ENCODE peak calls at places on chromosomes 11 and 22, in nine cellular contexts. L is activated CD8-positive, alpha-beta T cell treated with anti-CD3 and anti-CD28 coated beads for 36 hours; J is activated CD4-positive, alpha-beta T cell treated with anti-CD3 and anti-CD28 coated beads, Interleukin-2, amount 50 U/mL, for 24 hours; U is HT-29; H is T-helper 9 cell; B is retina; D is astrocyte of the cerebellum; T is HTR-8/SVneo; M is stimulated activated CD8-positive, alpha-beta memory T cell treated with anti-CD3 and anti-CD28 coated beads, Interleukin-7, amount 100 ng/mL, for 1 hour. W is an unnamed sample.

GRCh38 chr22:37601540-37602442 is 6.8 kb upstream of the GGA1 start:
- DNase-seq in L (no peak), J (no peak), U (no peak), H (no peak), B (peak; percentile 18), D (no peak), T (peak; percentile 24), M (no peak), W (peak; percentile 40)

GRCh38 chr11:6633422-6634408 is 14.5 kb upstream of the TPP1 start:
- DNase-seq in L (no peak), J (no peak), U (no peak), H (no peak), B (no peak), D (no peak), T (no peak), M (no peak), W (no peak)

GRCh38 chr22:46390652-46391301 is 55.3 kb downstream of the TRMU start:
- DNase-seq in L (no peak), J (no peak), U (peak; percentile 73), H (no peak), B (no peak), D (no peak), T (no peak), M (no peak), W (peak; percentile 50)

GRCh38 chr22:45834241-45834640 is 142.7 kb downstream of the WNT7B start:
- DNase-seq in L (no peak), J (no peak), U (no peak), H (no peak), B (no peak), D (no peak), T (no peak), M (no peak), W (no peak)

GRCh38 chr11:32396991-32397390 is 38.3 kb downstream of the WT1 start:
- DNase-seq in L (no peak), J (no peak), U (no peak), H (no peak), B (no peak), D (no peak), T (no peak), M (no peak), W (no peak)

GRCh38 chr22:43487311-43488030 is 75.7 kb downstream of the MPPED1 start:
- DNase-seq in L (no peak), J (no peak), U (no peak), H (no peak), B (no peak), D (no peak), T (no peak), M (no peak), W (no peak)

GRCh38 chr11:124669193-124669592 is 4.3 kb downstream of the SIAE start:
- DNase-seq in L (peak; percentile 50), J (no peak), U (peak; percentile 81), H (peak; percentile 15), B (peak; percentile 54), D (peak; percentile 29), T (peak; percentile 46), M (no peak), W (peak; percentile 56)

GRCh38 chr11:4385978-4386740 is 7.3 kb downstream of the TRIM21 start:
- DNase-seq in L (no peak), J (no peak), U (no peak), H (no peak), B (no peak), D (no peak), T (no peak), M (no peak), W (no peak)

GRCh38 chr11:102530558-102530957 is at the start of gene MMP7:
- DNase-seq in L (no peak), J (no peak), U (peak; percentile 80), H (no peak), B (no peak), D (no peak), T (peak; percentile 36), M (no peak), W (no peak)

GRCh38 chr11:78050964-78051831 is 12.5 kb upstream of the THRSP start:
- DNase-seq in L (no peak), J (no peak), U (no peak), H (no peak), B (no peak), D (no peak), T (peak; percentile 48), M (no peak), W (no peak)

GRCh38 chr11:131694526-131695424 is 324.4 kb downstream of the NTM start:
- DNase-seq in L (peak; percentile 69), J (peak; percentile 21), U (peak; percentile 84), H (peak; percentile 34), B (peak; percentile 95), D (peak; percentile 36), T (peak; percentile 48), M (peak; percentile 16), W (peak; percentile 87)

GRCh38 chr11:10538924-10539323 is 2.1 kb downstream of the RNF141 start:
- DNase-seq in L (no peak), J (no peak), U (no peak), H (no peak), B (no peak), D (no peak), T (no peak), M (no peak), W (no peak)

GRCh38 chr11:131904756-131905155 is 534.3 kb downstream of the NTM start:
- DNase-seq in L (no peak), J (no peak), U (no peak), H (no peak), B (peak; percentile 44), D (peak; percentile 59), T (no peak), M (no peak), W (no peak)

GRCh38 chr11:118834428-118835028 is 43.6 kb upstream of the DDX6 start:
- DNase-seq in L (peak; percentile 34), J (no peak), U (no peak), H (no peak), B (no peak), D (no peak), T (no peak), M (no peak), W (no peak)

GRCh38 chr11:20611892-20612291 is 12.5 kb downstream of the SLC6A5 start:
- DNase-seq in L (no peak), J (no peak), U (no peak), H (no peak), B (no peak), D (no peak), T (no peak), M (no peak), W (no peak)

GRCh38 chr22:43342347-43343261 is 568 bp downstream of the SCUBE1 start:
- DNase-seq in L (no peak), J (no peak), U (no peak), H (no peak), B (no peak), D (no peak), T (no peak), M (no peak), W (no peak)

GRCh38 chr11:116342148-116342547 is 430.6 kb downstream of the BUD13 start:
- DNase-seq in L (no peak), J (no peak), U (no peak), H (no peak), B (no peak), D (no peak), T (no peak), M (no peak), W (no peak)